ENCODE peak calls at places on chromosomes 11 and 22, in ten cellular contexts. One of them, this sample, is unnamed.

GRCh38 chr11:116500833-116501622 is 271.8 kb downstream of the BUD13 start:
- DNase-seq in HFF-Myc: no peak
- DNase-seq in H1: no peak
- DNase-seq in GM10248: no peak
- DNase-seq in mesendoderm: no peak
- DNase-seq in T follicular helper cell: no peak
- DNase-seq in GM23338: peak
- DNase-seq in occipital lobe: no peak
- DNase-seq in ecto neural progenitor cell: peak
- DNase-seq in MCF 10A: no peak
- DNase-seq in this sample: no peak

GRCh38 chr11:2708757-2709281 is 9.0 kb upstream of the KCNQ1OT1 start:
- DNase-seq in HFF-Myc: peak
- DNase-seq in H1: no peak
- DNase-seq in GM10248: no peak
- DNase-seq in mesendoderm: no peak
- DNase-seq in T follicular helper cell: no peak
- DNase-seq in GM23338: no peak
- DNase-seq in occipital lobe: no peak
- DNase-seq in ecto neural progenitor cell: no peak
- DNase-seq in MCF 10A: no peak
- DNase-seq in this sample: no peak

GRCh38 chr11:61472282-61472681 is 36.3 kb upstream of the LRRC10B start:
- DNase-seq in HFF-Myc: no peak
- DNase-seq in H1: no peak
- DNase-seq in GM10248: no peak
- DNase-seq in mesendoderm: no peak
- DNase-seq in T follicular helper cell: no peak
- DNase-seq in GM23338: no peak
- DNase-seq in occipital lobe: no peak
- DNase-seq in ecto neural progenitor cell: no peak
- DNase-seq in MCF 10A: no peak
- DNase-seq in this sample: no peak

GRCh38 chr22:24565077-24565476 is 9.3 kb downstream of the SNRPD3 start:
- DNase-seq in HFF-Myc: no peak
- DNase-seq in H1: no peak
- DNase-seq in GM10248: no peak
- DNase-seq in mesendoderm: no peak
- DNase-seq in T follicular helper cell: no peak
- DNase-seq in GM23338: no peak
- DNase-seq in occipital lobe: no peak
- DNase-seq in ecto neural progenitor cell: no peak
- DNase-seq in MCF 10A: no peak
- DNase-seq in this sample: no peak

GRCh38 chr22:37182949-37183245 is 5.2 kb downstream of the C1QTNF6 start:
- DNase-seq in HFF-Myc: no peak
- DNase-seq in H1: no peak
- DNase-seq in GM10248: no peak
- DNase-seq in mesendoderm: no peak
- DNase-seq in T follicular helper cell: no peak
- DNase-seq in GM23338: no peak
- DNase-seq in occipital lobe: no peak
- DNase-seq in ecto neural progenitor cell: no peak
- DNase-seq in MCF 10A: no peak
- DNase-seq in this sample: no peak

GRCh38 chr11:68049509-68050370 is 10.9 kb downstream of the TCIRG1 start:
- DNase-seq in HFF-Myc: no peak
- DNase-seq in H1: no peak
- DNase-seq in GM10248: no peak
- DNase-seq in mesendoderm: no peak
- DNase-seq in T follicular helper cell: no peak
- DNase-seq in GM23338: no peak
- DNase-seq in occipital lobe: no peak
- DNase-seq in ecto neural progenitor cell: peak
- DNase-seq in MCF 10A: no peak
- DNase-seq in this sample: no peak

GRCh38 chr11:126341760-126342161 is 13.7 kb upstream of the ST3GAL4 start:
- DNase-seq in HFF-Myc: peak
- DNase-seq in H1: no peak
- DNase-seq in GM10248: no peak
- DNase-seq in mesendoderm: no peak
- DNase-seq in T follicular helper cell: no peak
- DNase-seq in GM23338: no peak
- DNase-seq in occipital lobe: no peak
- DNase-seq in ecto neural progenitor cell: no peak
- DNase-seq in MCF 10A: peak
- DNase-seq in this sample: no peak

GRCh38 chr11:120056301-120057027 is 81.4 kb downstream of the TRIM29 start:
- DNase-seq in HFF-Myc: no peak
- DNase-seq in H1: no peak
- DNase-seq in GM10248: no peak
- DNase-seq in mesendoderm: no peak
- DNase-seq in T follicular helper cell: no peak
- DNase-seq in GM23338: no peak
- DNase-seq in occipital lobe: no peak
- DNase-seq in ecto neural progenitor cell: peak
- DNase-seq in MCF 10A: no peak
- DNase-seq in this sample: no peak

GRCh38 chr11:68704887-68705286 is 20.5 kb downstream of the GAL start:
- DNase-seq in HFF-Myc: no peak
- DNase-seq in H1: no peak
- DNase-seq in GM10248: no peak
- DNase-seq in mesendoderm: peak
- DNase-seq in T follicular helper cell: no peak
- DNase-seq in GM23338: peak
- DNase-seq in occipital lobe: no peak
- DNase-seq in ecto neural progenitor cell: no peak
- DNase-seq in MCF 10A: no peak
- DNase-seq in this sample: no peak

GRCh38 chr22:48579035-48579914 is 1248.4 kb downstream of the BRD1 start:
- DNase-seq in HFF-Myc: no peak
- DNase-seq in H1: no peak
- DNase-seq in GM10248: no peak
- DNase-seq in mesendoderm: no peak
- DNase-seq in T follicular helper cell: no peak
- DNase-seq in GM23338: no peak
- DNase-seq in occipital lobe: no peak
- DNase-seq in ecto neural progenitor cell: peak
- DNase-seq in MCF 10A: no peak
- DNase-seq in this sample: no peak

GRCh38 chr22:32801436-32802290 is at the start of gene TIMP3:
- DNase-seq in HFF-Myc: peak
- DNase-seq in H1: peak
- DNase-seq in GM10248: no peak
- DNase-seq in mesendoderm: peak
- DNase-seq in T follicular helper cell: no peak
- DNase-seq in GM23338: peak
- DNase-seq in occipital lobe: peak
- DNase-seq in ecto neural progenitor cell: peak
- DNase-seq in MCF 10A: peak
- DNase-seq in this sample: no peak

GRCh38 chr11:102630598-102631448 is 5.7 kb upstream of the MMP20 start:
- DNase-seq in HFF-Myc: no peak
- DNase-seq in H1: no peak
- DNase-seq in GM10248: no peak
- DNase-seq in mesendoderm: no peak
- DNase-seq in T follicular helper cell: no peak
- DNase-seq in GM23338: no peak
- DNase-seq in occipital lobe: no peak
- DNase-seq in ecto neural progenitor cell: no peak
- DNase-seq in MCF 10A: no peak
- DNase-seq in this sample: no peak

GRCh38 chr11:61753672-61754071 is 1.2 kb downstream of the MYRF start:
- DNase-seq in HFF-Myc: no peak
- DNase-seq in H1: no peak
- DNase-seq in GM10248: no peak
- DNase-seq in mesendoderm: no peak
- DNase-seq in T follicular helper cell: no peak
- DNase-seq in GM23338: no peak
- DNase-seq in occipital lobe: no peak
- DNase-seq in ecto neural progenitor cell: no peak
- DNase-seq in MCF 10A: no peak
- DNase-seq in this sample: no peak

GRCh38 chr11:109851780-109852390 is 241.3 kb upstream of the ZC3H12C start:
- DNase-seq in HFF-Myc: no peak
- DNase-seq in H1: no peak
- DNase-seq in GM10248: no peak
- DNase-seq in mesendoderm: peak
- DNase-seq in T follicular helper cell: no peak
- DNase-seq in GM23338: no peak
- DNase-seq in occipital lobe: no peak
- DNase-seq in ecto neural progenitor cell: no peak
- DNase-seq in MCF 10A: peak
- DNase-seq in this sample: no peak

GRCh38 chr11:125348704-125349635 is 147.1 kb downstream of the FEZ1 start:
- DNase-seq in HFF-Myc: no peak
- DNase-seq in H1: peak
- DNase-seq in GM10248: peak
- DNase-seq in mesendoderm: peak
- DNase-seq in T follicular helper cell: peak
- DNase-seq in GM23338: peak
- DNase-seq in occipital lobe: peak
- DNase-seq in ecto neural progenitor cell: peak
- DNase-seq in MCF 10A: peak
- DNase-seq in this sample: no peak

GRCh38 chr11:12893787-12894672 is 115.1 kb upstream of the RASSF10 start:
- DNase-seq in HFF-Myc: peak
- DNase-seq in H1: peak
- DNase-seq in GM10248: peak
- DNase-seq in mesendoderm: peak
- DNase-seq in T follicular helper cell: peak
- DNase-seq in GM23338: peak
- DNase-seq in occipital lobe: peak
- DNase-seq in ecto neural progenitor cell: peak
- DNase-seq in MCF 10A: peak
- DNase-seq in this sample: peak

GRCh38 chr22:19325296-19325950 is 33.9 kb upstream of the CLTCL1 start:
- DNase-seq in HFF-Myc: no peak
- DNase-seq in H1: no peak
- DNase-seq in GM10248: no peak
- DNase-seq in mesendoderm: no peak
- DNase-seq in T follicular helper cell: no peak
- DNase-seq in GM23338: no peak
- DNase-seq in occipital lobe: no peak
- DNase-seq in ecto neural progenitor cell: no peak
- DNase-seq in MCF 10A: peak
- DNase-seq in this sample: no peak

GRCh38 chr11:119721129-119722120 is 7.6 kb downstream of the NECTIN1 start:
- DNase-seq in HFF-Myc: peak
- DNase-seq in H1: peak
- DNase-seq in GM10248: no peak
- DNase-seq in mesendoderm: peak
- DNase-seq in T follicular helper cell: no peak
- DNase-seq in GM23338: peak
- DNase-seq in occipital lobe: peak
- DNase-seq in ecto neural progenitor cell: peak
- DNase-seq in MCF 10A: peak
- DNase-seq in this sample: no peak

GRCh38 chr11:121643530-121644512 is 191.1 kb upstream of the SORL1-AS1 start:
- DNase-seq in HFF-Myc: no peak
- DNase-seq in H1: no peak
- DNase-seq in GM10248: no peak
- DNase-seq in mesendoderm: peak
- DNase-seq in T follicular helper cell: no peak
- DNase-seq in GM23338: peak
- DNase-seq in occipital lobe: no peak
- DNase-seq in ecto neural progenitor cell: no peak
- DNase-seq in MCF 10A: no peak
- DNase-seq in this sample: peak

GRCh38 chr11:11636671-11637070 is 14.9 kb upstream of the GALNT18 start:
- DNase-seq in HFF-Myc: no peak
- DNase-seq in H1: no peak
- DNase-seq in GM10248: no peak
- DNase-seq in mesendoderm: peak
- DNase-seq in T follicular helper cell: no peak
- DNase-seq in GM23338: no peak
- DNase-seq in occipital lobe: no peak
- DNase-seq in ecto neural progenitor cell: no peak
- DNase-seq in MCF 10A: no peak
- DNase-seq in this sample: no peak

GRCh38 chr11:2775626-2776350 is 76.0 kb upstream of the KCNQ1OT1 start:
- DNase-seq in HFF-Myc: no peak
- DNase-seq in H1: no peak
- DNase-seq in GM10248: no peak
- DNase-seq in mesendoderm: no peak
- DNase-seq in T follicular helper cell: no peak
- DNase-seq in GM23338: no peak
- DNase-seq in occipital lobe: no peak
- DNase-seq in ecto neural progenitor cell: no peak
- DNase-seq in MCF 10A: no peak
- DNase-seq in this sample: no peak

GRCh38 chr11:130314184-130314748 is 451 bp downstream of the ZBTB44 start:
- DNase-seq in HFF-Myc: no peak
- DNase-seq in H1: peak
- DNase-seq in GM10248: peak
- DNase-seq in mesendoderm: no peak
- DNase-seq in T follicular helper cell: peak
- DNase-seq in GM23338: peak
- DNase-seq in occipital lobe: peak
- DNase-seq in ecto neural progenitor cell: peak
- DNase-seq in MCF 10A: peak
- DNase-seq in this sample: no peak

GRCh38 chr11:1705121-1706052 is 8.4 kb downstream of the KRTAP5-6 start:
- DNase-seq in HFF-Myc: no peak
- DNase-seq in H1: no peak
- DNase-seq in GM10248: no peak
- DNase-seq in mesendoderm: no peak
- DNase-seq in T follicular helper cell: no peak
- DNase-seq in GM23338: no peak
- DNase-seq in occipital lobe: no peak
- DNase-seq in ecto neural progenitor cell: no peak
- DNase-seq in MCF 10A: no peak
- DNase-seq in this sample: no peak

GRCh38 chr11:112634551-112634950 is 326.7 kb upstream of the NCAM1 start:
- DNase-seq in HFF-Myc: no peak
- DNase-seq in H1: no peak
- DNase-seq in GM10248: no peak
- DNase-seq in mesendoderm: peak
- DNase-seq in T follicular helper cell: no peak
- DNase-seq in GM23338: peak
- DNase-seq in occipital lobe: no peak
- DNase-seq in ecto neural progenitor cell: no peak
- DNase-seq in MCF 10A: no peak
- DNase-seq in this sample: no peak

GRCh38 chr11:72439455-72439854 is 5.1 kb upstream of the CLPB start:
- DNase-seq in HFF-Myc: peak
- DNase-seq in H1: no peak
- DNase-seq in GM10248: no peak
- DNase-seq in mesendoderm: no peak
- DNase-seq in T follicular helper cell: no peak
- DNase-seq in GM23338: no peak
- DNase-seq in occipital lobe: no peak
- DNase-seq in ecto neural progenitor cell: no peak
- DNase-seq in MCF 10A: peak
- DNase-seq in this sample: no peak

GRCh38 chr11:119460582-119460981 is 37.6 kb upstream of the THY1 start:
- DNase-seq in HFF-Myc: peak
- DNase-seq in H1: no peak
- DNase-seq in GM10248: no peak
- DNase-seq in mesendoderm: no peak
- DNase-seq in T follicular helper cell: no peak
- DNase-seq in GM23338: no peak
- DNase-seq in occipital lobe: no peak
- DNase-seq in ecto neural progenitor cell: no peak
- DNase-seq in MCF 10A: peak
- DNase-seq in this sample: no peak

GRCh38 chr11:120622189-120622912 is 110.8 kb downstream of the GRIK4 start:
- DNase-seq in HFF-Myc: no peak
- DNase-seq in H1: no peak
- DNase-seq in GM10248: no peak
- DNase-seq in mesendoderm: no peak
- DNase-seq in T follicular helper cell: no peak
- DNase-seq in GM23338: peak
- DNase-seq in occipital lobe: no peak
- DNase-seq in ecto neural progenitor cell: no peak
- DNase-seq in MCF 10A: peak
- DNase-seq in this sample: no peak

GRCh38 chr11:91104237-91104636 is 881.4 kb upstream of the CHORDC1 start:
- DNase-seq in HFF-Myc: no peak
- DNase-seq in H1: no peak
- DNase-seq in GM10248: no peak
- DNase-seq in mesendoderm: peak
- DNase-seq in T follicular helper cell: no peak
- DNase-seq in GM23338: no peak
- DNase-seq in occipital lobe: no peak
- DNase-seq in ecto neural progenitor cell: no peak
- DNase-seq in MCF 10A: peak
- DNase-seq in this sample: no peak